ENCODE peak calls at places on chromosome 3, in six cellular contexts. P, J, H, O, D and W are unnamed samples.
A peak's percentile ranks its signal among the peaks of the same experiment; 100 is the strongest.

GRCh38 chr3:161171113-161171512 is 50.0 kb upstream of the NMD3 start:
- DNase-seq in O (peak; percentile 72), H (no peak), J (no peak), D (peak; percentile 72), P (peak; percentile 83), W (no peak)

GRCh38 chr3:148513066-148513671 is 184.5 kb upstream of the AGTR1 start:
- DNase-seq in H (no peak), P (no peak), J (no peak), D (no peak), O (peak; percentile 10), W (no peak)

GRCh38 chr3:171169443-171169842 is 142.9 kb upstream of the SLC2A2 start:
- DNase-seq in P (no peak), H (no peak), D (no peak), O (no peak), J (no peak), W (no peak)

GRCh38 chr3:66037330-66037985 is 1.3 kb downstream of the MAGI1 start:
- DNase-seq in P (peak; percentile 74), J (no peak), H (no peak), D (peak; percentile 65), O (peak; percentile 63), W (peak; percentile 61)

GRCh38 chr3:68876112-68876713 is 56.1 kb downstream of the TAFA4 start:
- DNase-seq in J (no peak), H (no peak), O (peak; percentile 74), D (peak; percentile 14), P (peak; percentile 73), W (peak; percentile 48)

GRCh38 chr3:124791142-124791541 is 60.9 kb downstream of the UMPS start:
- DNase-seq in H (no peak), O (no peak), P (no peak), D (no peak), J (no peak), W (no peak)

GRCh38 chr3:46996689-46997452 is 17.4 kb downstream of the NBEAL2 start:
- DNase-seq in O (peak; percentile 60), H (no peak), J (no peak), P (no peak), D (no peak), W (no peak)

GRCh38 chr3:69746119-69746518 is 6.9 kb downstream of the MITF start:
- DNase-seq in O (no peak), J (no peak), P (no peak), H (no peak), D (no peak), W (no peak)

GRCh38 chr3:151816091-151816604 is 2.2 kb downstream of the AADAC start:
- DNase-seq in P (peak; percentile 72), O (peak; percentile 96), D (no peak), J (no peak), H (no peak), W (no peak)

DNA sequence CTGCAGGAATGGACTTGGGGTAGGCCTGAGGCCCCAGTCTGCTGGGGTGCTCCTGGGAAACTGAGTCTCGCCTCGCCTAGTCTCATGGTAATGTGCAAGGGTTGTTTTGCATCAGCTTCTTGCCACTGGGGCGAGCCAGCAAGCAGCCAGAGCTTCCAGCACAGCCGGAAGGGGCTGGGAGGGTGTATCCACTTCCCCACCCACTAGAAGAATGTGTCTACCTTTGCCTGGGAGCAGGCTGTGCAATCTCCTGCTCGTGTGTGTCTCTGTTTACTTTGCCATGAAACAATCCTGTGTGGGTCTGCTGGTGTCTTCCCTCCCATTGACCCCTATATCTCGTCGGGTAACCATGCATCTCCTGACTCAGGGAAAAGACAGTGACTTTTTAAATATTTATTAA is 21.8 kb upstream of the ERICH6 start:
- DNase-seq in J (no peak), P (no peak), D (no peak), O (peak; percentile 87), H (no peak), W (peak; percentile 74)
- TF ChIP-seq CTCF in J (no peak), P (no peak), D (no peak), O (peak; percentile 49), H (no peak), W (no peak)

DNA sequence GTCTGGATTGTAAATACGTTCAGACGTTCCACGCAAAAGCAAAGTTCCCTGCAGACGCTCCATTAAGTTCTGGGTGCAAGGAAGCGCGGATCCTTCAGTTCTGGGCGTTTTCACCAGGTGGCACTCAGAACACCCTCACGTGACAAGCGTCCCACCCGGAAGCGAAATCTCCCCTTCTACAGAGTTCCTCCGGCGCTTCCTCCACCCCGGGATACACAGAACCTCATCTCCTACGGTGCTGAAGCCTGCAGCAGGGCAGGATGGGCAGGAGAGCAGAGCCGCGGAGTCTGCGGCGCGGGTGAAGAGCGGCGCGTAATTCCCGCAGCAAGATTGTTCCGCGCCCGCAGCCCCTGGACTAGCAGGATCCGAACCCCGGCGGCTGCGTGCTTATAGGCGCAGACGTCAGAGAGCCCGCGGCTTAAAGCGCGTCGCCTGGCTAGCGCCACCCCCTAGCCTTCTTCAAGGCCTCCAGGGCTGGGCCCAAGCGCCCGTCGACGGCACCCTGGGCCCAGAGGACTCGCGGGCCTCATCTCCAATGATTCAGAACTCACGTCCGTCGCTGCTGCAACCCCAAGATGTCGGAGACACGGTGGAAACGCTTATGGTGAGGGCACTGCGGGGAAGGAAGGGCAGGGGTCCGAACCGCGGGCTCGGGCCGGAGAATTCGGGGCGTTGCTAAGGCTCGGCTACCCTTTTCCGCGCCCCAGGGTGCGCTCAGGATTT is at the start of gene SLC25A38:
- DNase-seq in D (peak; percentile 78), H (peak; percentile 74), J (peak; percentile 85), O (peak; percentile 90), P (peak; percentile 90), W (peak; percentile 92)
- TF ChIP-seq CTCF in D (peak; percentile 21), H (no peak), J (peak; percentile 39), O (peak; percentile 36), P (peak; percentile 45), W (no peak)

GRCh38 chr3:168951884-168952283 is 711.6 kb downstream of the MECOM start:
- DNase-seq in P (no peak), D (no peak), J (no peak), H (no peak), O (no peak), W (no peak)
- TF ChIP-seq CTCF in P (no peak), D (no peak), J (no peak), H (no peak), O (peak; percentile 2), W (no peak)

DNA sequence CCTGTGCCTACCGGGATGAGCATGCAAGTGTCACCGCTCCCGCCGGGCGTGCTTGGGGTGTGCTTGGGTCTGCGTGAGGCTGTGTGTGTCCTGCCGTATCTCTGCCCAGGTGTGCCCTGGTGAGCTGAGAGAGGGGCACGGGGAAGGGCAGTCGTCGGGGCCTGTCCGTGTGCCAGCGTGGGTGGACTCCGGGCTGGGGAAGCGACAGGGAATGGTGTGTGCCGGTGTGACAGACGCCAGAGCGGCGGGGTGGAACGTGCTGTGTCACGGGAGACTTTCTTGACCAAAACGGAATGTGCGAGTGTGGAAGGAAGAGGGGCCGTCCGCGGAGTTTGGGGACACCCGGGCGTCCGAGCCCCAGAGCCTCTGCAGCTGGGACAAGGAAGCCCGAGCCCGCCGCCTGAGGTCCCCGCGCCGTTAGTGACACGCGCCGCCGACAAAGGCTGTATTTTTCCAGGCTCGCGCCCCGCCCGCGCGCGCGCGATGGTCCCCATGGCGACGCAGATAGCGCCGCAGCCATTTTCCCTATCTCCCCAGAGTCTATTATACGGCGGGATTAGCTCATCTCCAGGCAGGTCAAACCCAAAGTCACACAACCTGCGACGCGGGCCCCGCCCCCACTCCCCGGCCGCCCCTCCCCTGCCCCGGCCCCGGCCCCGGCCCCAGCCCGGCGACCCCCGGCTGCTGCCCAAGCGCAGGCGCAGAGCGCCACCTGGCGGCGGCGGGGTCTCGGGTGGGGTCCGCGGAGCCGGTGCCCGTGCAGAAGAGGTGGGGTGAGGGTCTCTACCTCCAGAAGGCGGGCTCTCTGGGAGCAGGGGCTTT is 4.5 kb upstream of the GATA2 start:
- DNase-seq in J (peak; percentile 83), O (peak; percentile 36), P (peak; percentile 90), D (peak; percentile 76), H (peak; percentile 54), W (peak; percentile 78)
- TF ChIP-seq CTCF in J (peak; percentile 76), O (peak; percentile 48), P (peak; percentile 65), D (peak; percentile 90), H (peak; percentile 69), W (peak; percentile 42)

GRCh38 chr3:10417849-10418248 is 87.5 kb downstream of the ATP2B2 start:
- DNase-seq in J (no peak), D (no peak), O (peak; percentile 30), P (no peak), H (no peak), W (no peak)
- TF ChIP-seq CTCF in J (no peak), D (no peak), O (peak; percentile 20), P (peak; percentile 40), H (peak; percentile 26), W (no peak)

GRCh38 chr3:17974206-17974841 is 231.9 kb upstream of the TBC1D5 start:
- DNase-seq in O (peak; percentile 13), J (no peak), H (no peak), P (no peak), D (no peak), W (peak; percentile 9)
- TF ChIP-seq CTCF in O (peak; percentile 36), J (no peak), H (no peak), P (no peak), D (no peak), W (no peak)

DNA sequence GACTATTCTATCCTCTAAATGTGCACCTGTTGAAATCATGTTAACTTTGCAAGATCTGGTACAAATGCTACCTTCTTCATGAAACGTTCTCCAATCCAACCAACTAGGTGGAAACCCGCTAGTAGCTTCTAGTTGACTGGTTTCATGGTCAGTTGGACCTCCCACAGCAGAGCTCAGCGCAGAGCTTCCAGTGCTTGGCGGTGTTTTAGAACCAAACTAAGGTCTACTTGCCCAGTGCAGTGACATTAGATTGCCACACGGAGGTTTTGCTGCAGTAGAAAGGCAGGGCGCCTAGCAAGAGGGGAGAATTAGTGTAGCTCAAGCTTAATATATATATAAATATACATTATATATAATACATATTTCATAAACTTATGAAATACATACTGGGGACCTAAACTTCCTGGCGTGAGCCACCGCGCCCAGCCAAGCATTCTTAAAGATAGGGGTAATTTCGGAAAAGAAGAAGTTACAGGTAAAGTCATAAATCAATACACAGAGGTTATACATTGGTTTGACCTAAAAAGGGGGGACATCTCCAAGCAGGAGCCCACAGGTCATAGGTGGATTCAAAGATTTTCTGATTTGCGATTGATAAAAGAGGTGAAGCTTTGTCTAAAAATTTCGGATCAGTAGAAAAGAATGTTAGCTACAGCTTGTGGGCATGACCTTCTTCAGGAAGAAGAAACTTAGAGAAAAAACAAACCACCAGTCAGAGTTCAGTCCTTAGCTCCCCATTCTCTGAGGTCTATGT is 2.0 kb upstream of the OXSR1 start:
- DNase-seq in O (no peak), J (no peak), H (no peak), P (no peak), D (no peak), W (no peak)
- TF ChIP-seq CTCF in O (peak; percentile 33), J (peak; percentile 37), H (no peak), P (peak; percentile 24), D (peak; percentile 21), W (no peak)

DNA sequence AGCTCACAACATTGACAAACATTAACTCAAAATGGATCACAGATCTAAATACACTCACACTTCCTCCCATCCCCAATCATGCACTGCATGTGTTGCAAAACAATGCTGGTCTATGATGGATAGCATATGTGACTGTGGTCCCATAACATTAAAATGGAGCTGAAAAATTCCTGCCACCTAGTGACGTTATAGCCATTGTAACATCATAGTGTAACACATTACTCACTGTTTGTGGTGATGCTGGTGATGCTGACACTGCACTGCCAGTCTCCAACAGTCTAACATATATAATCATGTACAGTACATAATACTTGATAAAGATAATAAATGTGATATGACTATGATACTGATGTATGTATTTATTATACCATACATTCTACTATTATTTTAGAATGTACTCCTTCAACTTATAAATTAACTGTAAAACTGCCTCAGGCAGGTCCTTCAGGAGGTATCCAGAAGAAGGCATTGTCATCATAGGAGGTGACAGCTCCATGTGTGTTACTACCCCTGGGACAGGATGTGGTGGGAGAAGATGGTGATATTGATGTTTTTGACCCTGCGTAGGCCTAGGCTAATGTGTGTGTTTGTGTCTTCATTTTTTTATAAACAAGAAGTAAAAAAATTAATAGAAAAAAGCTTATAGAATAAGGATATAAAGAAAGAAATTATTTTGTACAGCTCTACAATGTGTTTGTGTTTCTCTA is 41.3 kb downstream of the TXNRD3 start:
- DNase-seq in P (no peak), D (no peak), O (no peak), J (no peak), H (no peak), W (no peak)
- TF ChIP-seq CTCF in P (no peak), D (no peak), O (no peak), J (no peak), H (no peak), W (no peak)